ENCODE peak calls at places on chromosomes 16 and 17, in nine cellular contexts. B is Peyer's patch, D is H9, L is BE2C, P is HL-60, J is body of pancreas, O is ascending aorta, U is breast epithelium, T is sigmoid colon. N is an unnamed sample.
A peak's percentile ranks its signal among the peaks of the same experiment; 100 is the strongest.

GRCh38 chr16:48366165-48367093 is 18.8 kb downstream of the SIAH1 start:
- DNase-seq in U (peak; percentile 48), P (peak; percentile 91), L (peak; percentile 49), D (peak; percentile 56), J (peak; percentile 71), B (peak; percentile 70), O (peak; percentile 73), T (peak; percentile 79), N (no peak)

GRCh38 chr17:76681222-76682137 is 29.3 kb downstream of the MXRA7 start:
- DNase-seq in L (peak; percentile 90), B (peak; percentile 84), O (peak; percentile 77), T (peak; percentile 85), J (peak; percentile 71), D (peak; percentile 93), P (peak; percentile 75), U (no peak), N (peak; percentile 90)

GRCh38 chr16:85157813-85158701 is 45.8 kb upstream of the CIBAR2 start:
- DNase-seq in P (no peak), T (no peak), U (no peak), B (no peak), D (peak; percentile 92), J (no peak), L (peak; percentile 53), O (no peak), N (no peak)

GRCh38 chr16:56793504-56793903 is 63.6 kb downstream of the NUP93 start:
- DNase-seq in T (no peak), D (no peak), P (no peak), B (no peak), L (peak; percentile 20), O (no peak), J (no peak), U (no peak), N (no peak)

GRCh38 chr16:4049031-4049430 is 67.2 kb downstream of the ADCY9 start:
- DNase-seq in P (no peak), O (no peak), J (no peak), D (no peak), U (no peak), L (no peak), B (no peak), T (peak; percentile 24), N (no peak)

GRCh38 chr16:89785523-89786155 is 30.8 kb downstream of the FANCA start:
- DNase-seq in P (no peak), L (no peak), O (no peak), B (peak; percentile 80), J (peak; percentile 10), T (no peak), U (no peak), D (no peak), N (no peak)

GRCh38 chr16:84735846-84736586 is 36.2 kb downstream of the USP10 start:
- DNase-seq in B (peak; percentile 84), D (no peak), P (no peak), T (no peak), U (no peak), L (peak; percentile 56), O (no peak), J (peak; percentile 48), N (no peak)

GRCh38 chr17:82863941-82864720 is 24.3 kb upstream of the ZNF750 start:
- DNase-seq in J (no peak), P (peak; percentile 36), B (peak; percentile 91), T (no peak), D (no peak), O (no peak), L (peak; percentile 67), U (peak; percentile 47), N (no peak)

GRCh38 chr17:2634361-2634960 is 41.0 kb downstream of the PAFAH1B1 start:
- DNase-seq in U (no peak), O (no peak), B (peak; percentile 68), J (peak; percentile 18), P (no peak), T (no peak), L (no peak), D (peak; percentile 49), N (no peak)

GRCh38 chr17:40015005-40015997 is at the start of gene CSF3:
- DNase-seq in T (no peak), D (no peak), L (no peak), U (no peak), J (no peak), O (no peak), B (peak; percentile 62), P (no peak), N (no peak)

GRCh38 chr16:71645450-71645849 is 19.5 kb downstream of the MARVELD3 start:
- DNase-seq in J (peak; percentile 57), D (no peak), T (no peak), B (peak; percentile 55), L (peak; percentile 29), O (no peak), P (peak; percentile 37), U (no peak), N (no peak)

GRCh38 chr16:82506734-82507133 is 120.0 kb upstream of the CDH13 start:
- DNase-seq in P (no peak), U (no peak), L (no peak), B (no peak), O (no peak), T (no peak), D (no peak), J (no peak), N (no peak)

GRCh38 chr17:46046957-46047356 is 47.9 kb downstream of the STH start:
- DNase-seq in D (no peak), O (no peak), L (no peak), U (no peak), B (no peak), J (no peak), T (no peak), P (no peak), N (no peak)
- TF ChIP-seq CTCF in D (peak; percentile 21), O (no peak), L (no peak), U (no peak), B (no peak), J (no peak), T (no peak), P (no peak), N (no peak)

GRCh38 chr17:32609085-32609484 is 122.3 kb downstream of the CDK5R1 start:
- DNase-seq in L (peak; percentile 5), O (peak; percentile 67), B (peak; percentile 88), U (peak; percentile 58), P (peak; percentile 87), T (no peak), D (no peak), J (peak; percentile 64), N (no peak)
- TF ChIP-seq CTCF in L (no peak), O (no peak), B (peak; percentile 46), U (no peak), P (peak; percentile 37), T (no peak), D (peak; percentile 33), J (no peak), N (peak; percentile 17)

DNA sequence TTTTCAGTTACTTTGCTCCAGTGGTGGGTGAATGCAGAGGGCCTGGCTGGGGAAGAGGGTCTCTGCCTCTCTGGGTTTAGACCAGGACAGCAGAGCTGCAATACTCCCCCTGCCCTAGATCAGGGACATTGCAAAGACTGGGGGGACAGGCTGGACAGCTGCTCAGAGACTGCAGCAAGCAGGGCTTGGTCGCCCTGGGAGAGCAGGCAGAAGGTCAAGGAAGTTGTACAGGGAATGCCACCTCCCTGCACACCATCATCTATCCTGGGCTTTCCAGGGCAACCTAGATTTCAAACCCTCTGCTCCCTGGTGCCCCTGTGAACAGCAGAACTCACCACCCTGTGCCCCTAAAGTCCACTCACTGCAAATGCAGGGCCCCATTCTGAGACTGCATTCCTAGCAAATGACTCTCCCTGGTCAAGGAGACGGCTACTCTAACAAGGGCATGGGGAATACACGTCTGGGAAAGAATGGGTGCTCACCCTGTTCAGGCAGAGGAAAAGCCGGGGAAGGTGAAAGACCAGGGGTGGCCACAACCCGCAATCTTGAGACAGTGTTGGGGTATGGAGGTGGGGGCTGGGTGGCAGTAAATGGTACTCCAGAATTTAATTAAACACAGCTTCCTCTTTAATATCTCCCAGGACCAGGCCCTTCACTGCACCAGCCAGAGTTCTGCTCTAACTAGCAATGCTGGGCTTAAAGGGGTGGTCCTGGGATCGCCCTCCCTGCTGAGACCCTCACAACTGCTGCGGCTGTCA is 1.0 kb downstream of the KIFC3 start:
- DNase-seq in P (no peak), O (no peak), J (no peak), U (no peak), B (no peak), D (no peak), L (no peak), T (no peak), N (no peak)
- TF ChIP-seq CTCF in P (no peak), O (peak; percentile 10), J (no peak), U (no peak), B (no peak), D (peak; percentile 12), L (peak; percentile 8), T (no peak), N (peak; percentile 13)

DNA sequence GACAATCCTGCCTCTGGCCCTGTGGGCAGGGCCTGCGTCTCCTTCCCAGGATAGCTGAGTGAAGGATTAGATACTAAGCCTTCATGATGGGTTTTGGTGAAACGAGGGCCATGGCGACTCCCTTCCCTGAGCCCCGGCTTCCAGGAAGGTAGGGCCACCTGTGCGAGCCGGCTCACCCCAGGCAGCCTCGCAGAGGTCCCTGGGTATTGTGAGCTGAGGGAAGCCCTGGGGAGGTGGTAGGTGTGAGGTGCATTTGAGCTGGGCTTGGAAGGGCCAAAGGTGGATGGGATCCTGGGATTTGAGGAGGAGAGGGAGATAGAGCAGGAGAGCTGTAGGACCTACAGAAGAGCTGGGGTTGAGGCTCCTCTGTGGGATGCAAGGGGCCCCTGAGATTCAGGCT is 6.5 kb upstream of the P2RX1 start:
- DNase-seq in P (no peak), U (no peak), L (no peak), B (no peak), D (no peak), J (no peak), T (no peak), O (no peak), N (no peak)
- TF ChIP-seq CTCF in P (no peak), U (no peak), L (no peak), B (no peak), D (no peak), J (no peak), T (no peak), O (no peak), N (no peak)

GRCh38 chr16:68432701-68433100 is 15.6 kb downstream of the SMPD3 start:
- DNase-seq in D (no peak), L (no peak), J (no peak), T (no peak), P (no peak), U (no peak), O (no peak), B (no peak), N (no peak)

GRCh38 chr16:68434654-68435210 is 13.6 kb downstream of the SMPD3 start:
- DNase-seq in B (peak; percentile 74), D (no peak), T (no peak), P (no peak), U (peak; percentile 79), O (no peak), L (no peak), J (no peak), N (no peak)

GRCh38 chr16:68433316-68433715 is 15.0 kb downstream of the SMPD3 start:
- DNase-seq in P (no peak), J (no peak), O (no peak), D (no peak), T (no peak), U (no peak), L (no peak), B (no peak), N (no peak)

GRCh38 chr16:68436581-68436980 is 11.7 kb downstream of the SMPD3 start:
- DNase-seq in U (no peak), D (peak; percentile 43), B (peak; percentile 51), O (no peak), J (no peak), P (peak; percentile 28), T (no peak), L (no peak), N (no peak)
- TF ChIP-seq CTCF in U (no peak), D (peak; percentile 73), B (no peak), O (no peak), J (no peak), P (peak; percentile 51), T (no peak), L (peak; percentile 67), N (peak; percentile 37)